ENCODE peak calls at places on chromosome 20, in four cellular contexts. One of them, this sample, is unnamed.

GRCh38 chr20:47963022-47963421 is 177.7 kb upstream of the SULF2 start:
- DNase-seq in HepG2: no peak
- DNase-seq in K562: no peak
- DNase-seq in GM12878: no peak
- DNase-seq in this sample: no peak

GRCh38 chr20:58709703-58710039 is 17.1 kb downstream of the NPEPL1 start:
- DNase-seq in GM12878: no peak
- DNase-seq in HepG2: no peak
- DNase-seq in K562: no peak
- DNase-seq in this sample: no peak

GRCh38 chr20:47360207-47360488 is 3.6 kb upstream of the ZMYND8 start:
- DNase-seq in K562: no peak
- DNase-seq in GM12878: no peak
- DNase-seq in HepG2: peak
- DNase-seq in this sample: no peak

GRCh38 chr20:46350201-46350985 is 42.1 kb upstream of the CDH22 start:
- DNase-seq in HepG2: no peak
- DNase-seq in K562: peak
- DNase-seq in GM12878: peak
- DNase-seq in this sample: no peak

GRCh38 chr20:7841967-7842301 is 98.3 kb downstream of the HAO1 start:
- DNase-seq in K562: no peak
- DNase-seq in HepG2: no peak
- DNase-seq in GM12878: no peak
- DNase-seq in this sample: no peak

GRCh38 chr20:45011108-45011526 is 44.8 kb downstream of the STK4 start:
- DNase-seq in GM12878: no peak
- DNase-seq in HepG2: peak
- DNase-seq in K562: peak
- DNase-seq in this sample: peak

GRCh38 chr20:427401-427800 is 19.3 kb downstream of the RBCK1 start:
- DNase-seq in HepG2: no peak
- DNase-seq in K562: no peak
- DNase-seq in GM12878: no peak
- DNase-seq in this sample: no peak

GRCh38 chr20:45576995-45577394 is 2.1 kb downstream of the WFDC8 start:
- DNase-seq in K562: no peak
- DNase-seq in HepG2: peak
- DNase-seq in GM12878: no peak
- DNase-seq in this sample: no peak

GRCh38 chr20:32828029-32828666 is 8.4 kb downstream of the MAPRE1 start:
- DNase-seq in K562: no peak
- DNase-seq in GM12878: no peak
- DNase-seq in HepG2: no peak
- DNase-seq in this sample: no peak

GRCh38 chr20:46993465-46994095 is 98.9 kb downstream of the EYA2 start:
- DNase-seq in HepG2: no peak
- DNase-seq in GM12878: no peak
- DNase-seq in K562: no peak
- DNase-seq in this sample: no peak

GRCh38 chr20:52889225-52889624 is 82.9 kb upstream of the TSHZ2 start:
- DNase-seq in HepG2: no peak
- DNase-seq in K562: no peak
- DNase-seq in GM12878: no peak
- DNase-seq in this sample: no peak

GRCh38 chr20:14191559-14191958 is 145.9 kb downstream of the FLRT3 start:
- DNase-seq in K562: no peak
- DNase-seq in HepG2: no peak
- DNase-seq in GM12878: no peak
- DNase-seq in this sample: no peak

GRCh38 chr20:18252597-18253451 is 35.5 kb upstream of the ZNF133 start:
- DNase-seq in HepG2: no peak
- DNase-seq in GM12878: no peak
- DNase-seq in K562: no peak
- DNase-seq in this sample: no peak

GRCh38 chr20:58714340-58714922 is 21.8 kb downstream of the NPEPL1 start:
- DNase-seq in GM12878: no peak
- DNase-seq in K562: no peak
- DNase-seq in HepG2: no peak
- DNase-seq in this sample: no peak

GRCh38 chr20:22905667-22906066 is 129.4 kb upstream of the SSTR4 start:
- DNase-seq in K562: no peak
- DNase-seq in GM12878: no peak
- DNase-seq in HepG2: no peak
- DNase-seq in this sample: no peak

GRCh38 chr20:39429716-39430115 is 467.6 kb downstream of the DHX35 start:
- DNase-seq in HepG2: peak
- DNase-seq in K562: no peak
- DNase-seq in GM12878: no peak
- DNase-seq in this sample: peak

GRCh38 chr20:37651932-37652331 is 41.9 kb upstream of the CTNNBL1 start:
- DNase-seq in K562: no peak
- DNase-seq in HepG2: peak
- DNase-seq in GM12878: no peak
- DNase-seq in this sample: peak

GRCh38 chr20:46914789-46915359 is 20.2 kb downstream of the EYA2 start:
- DNase-seq in HepG2: no peak
- DNase-seq in K562: no peak
- DNase-seq in GM12878: no peak
- DNase-seq in this sample: no peak

GRCh38 chr20:48604426-48604825 is 223.4 kb downstream of the PREX1 start:
- DNase-seq in K562: no peak
- DNase-seq in HepG2: no peak
- DNase-seq in GM12878: no peak
- DNase-seq in this sample: no peak

GRCh38 chr20:52379723-52380336 is 188.3 kb upstream of the ZFP64 start:
- DNase-seq in GM12878: no peak
- DNase-seq in HepG2: peak
- DNase-seq in K562: peak
- DNase-seq in this sample: peak

GRCh38 chr20:63240004-63240403 is 4.3 kb downstream of the BIRC7 start:
- DNase-seq in HepG2: no peak
- DNase-seq in K562: no peak
- DNase-seq in GM12878: no peak
- DNase-seq in this sample: no peak

GRCh38 chr20:54165803-54166202 is 8.0 kb downstream of the CYP24A1 start:
- DNase-seq in GM12878: no peak
- DNase-seq in K562: no peak
- DNase-seq in HepG2: no peak
- DNase-seq in this sample: no peak

GRCh38 chr20:5191829-5192569 is 65.2 kb downstream of the CDS2 start:
- DNase-seq in GM12878: peak
- DNase-seq in K562: peak
- DNase-seq in HepG2: peak
- DNase-seq in this sample: peak

DNA sequence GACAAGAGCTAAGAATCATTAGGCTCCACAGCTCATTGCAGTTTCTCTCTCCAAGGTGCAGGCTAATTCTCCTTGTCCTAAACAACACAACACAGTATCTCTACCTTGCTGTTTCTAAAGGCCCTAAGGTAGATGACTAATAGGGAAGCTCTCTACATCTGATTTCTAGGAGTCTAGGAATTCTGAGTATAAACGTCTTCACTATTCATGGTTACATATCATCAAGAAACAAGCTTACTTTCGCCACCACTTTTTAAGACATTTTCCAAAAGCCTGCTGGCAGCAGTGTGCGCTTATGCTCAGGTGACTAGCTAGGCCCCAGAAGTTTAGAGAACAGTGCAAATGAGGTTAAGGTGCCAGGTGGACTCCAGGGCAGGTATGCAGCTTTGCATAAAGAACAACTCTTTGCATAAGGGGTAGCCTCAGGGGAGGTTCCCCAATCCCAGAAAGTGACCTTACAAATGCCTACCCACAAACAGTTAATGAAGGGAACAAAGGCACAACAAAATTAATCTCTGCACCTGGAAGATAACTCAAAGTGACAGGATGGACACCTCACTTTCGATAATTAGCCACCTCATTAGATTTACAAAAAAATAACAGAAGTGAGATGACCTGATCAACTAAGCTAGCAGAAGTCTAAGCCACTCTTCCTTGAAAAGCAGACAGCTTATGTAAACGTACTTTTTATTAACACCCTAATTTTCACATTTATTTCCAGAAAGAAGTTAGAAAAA is 20.1 kb downstream of the B4GALT5 start:
- DNase-seq in K562: no peak
- DNase-seq in GM12878: no peak
- DNase-seq in HepG2: no peak
- DNase-seq in this sample: no peak
- TF ChIP-seq BHLHE40 in K562: no peak
- TF ChIP-seq BHLHE40 in GM12878: no peak
- TF ChIP-seq BHLHE40 in HepG2: no peak
- TF ChIP-seq BHLHE40 in this sample: no peak

GRCh38 chr20:21232546-21233280 is 70.4 kb upstream of the XRN2 start:
- DNase-seq in HepG2: no peak
- DNase-seq in K562: no peak
- DNase-seq in GM12878: no peak
- DNase-seq in this sample: no peak
- TF ChIP-seq SP1 in HepG2: no peak
- TF ChIP-seq SP1 in K562: no peak
- TF ChIP-seq SP1 in GM12878: no peak
- TF ChIP-seq SP1 in this sample: no peak

GRCh38 chr20:57471496-57472210 is 53.3 kb downstream of the CTCFL start:
- DNase-seq in HepG2: no peak
- DNase-seq in GM12878: no peak
- DNase-seq in K562: no peak
- DNase-seq in this sample: no peak
- TF ChIP-seq BHLHE40 in HepG2: no peak
- TF ChIP-seq BHLHE40 in GM12878: no peak
- TF ChIP-seq BHLHE40 in K562: no peak
- TF ChIP-seq BHLHE40 in this sample: no peak

GRCh38 chr20:25257130-25257529 is 9.2 kb downstream of the PYGB start:
- DNase-seq in HepG2: no peak
- DNase-seq in GM12878: no peak
- DNase-seq in K562: no peak
- DNase-seq in this sample: no peak
- TF ChIP-seq SP1 in HepG2: no peak
- TF ChIP-seq SP1 in GM12878: no peak
- TF ChIP-seq SP1 in K562: no peak
- TF ChIP-seq SP1 in this sample: no peak

GRCh38 chr20:62217913-62218773 is 1.9 kb downstream of the HRH3 start:
- DNase-seq in HepG2: no peak
- DNase-seq in K562: no peak
- DNase-seq in GM12878: no peak
- DNase-seq in this sample: no peak
- TF ChIP-seq BHLHE40 in HepG2: no peak
- TF ChIP-seq BHLHE40 in K562: no peak
- TF ChIP-seq BHLHE40 in GM12878: no peak
- TF ChIP-seq BHLHE40 in this sample: no peak

GRCh38 chr20:35093245-35093884 is 758 bp upstream of the TRPC4AP start:
- DNase-seq in GM12878: no peak
- DNase-seq in K562: no peak
- DNase-seq in HepG2: no peak
- DNase-seq in this sample: no peak
- TF ChIP-seq SP1 in GM12878: no peak
- TF ChIP-seq SP1 in K562: no peak
- TF ChIP-seq SP1 in HepG2: no peak
- TF ChIP-seq SP1 in this sample: no peak

GRCh38 chr20:51121901-51122412 is 99.0 kb upstream of the KCNG1 start:
- DNase-seq in K562: no peak
- DNase-seq in HepG2: no peak
- DNase-seq in GM12878: no peak
- DNase-seq in this sample: no peak

GRCh38 chr20:51119914-51120313 is 97.0 kb upstream of the KCNG1 start:
- DNase-seq in HepG2: no peak
- DNase-seq in GM12878: no peak
- DNase-seq in K562: no peak
- DNase-seq in this sample: no peak

GRCh38 chr20:51120438-51120837 is 97.5 kb upstream of the KCNG1 start:
- DNase-seq in K562: no peak
- DNase-seq in GM12878: no peak
- DNase-seq in HepG2: no peak
- DNase-seq in this sample: no peak

GRCh38 chr20:51122931-51123658 is 100.2 kb upstream of the KCNG1 start:
- DNase-seq in K562: no peak
- DNase-seq in HepG2: no peak
- DNase-seq in GM12878: no peak
- DNase-seq in this sample: no peak

GRCh38 chr20:51121272-51121671 is 98.4 kb upstream of the KCNG1 start:
- DNase-seq in HepG2: no peak
- DNase-seq in GM12878: no peak
- DNase-seq in K562: no peak
- DNase-seq in this sample: no peak
- TF ChIP-seq BHLHE40 in HepG2: no peak
- TF ChIP-seq BHLHE40 in GM12878: no peak
- TF ChIP-seq BHLHE40 in K562: no peak
- TF ChIP-seq BHLHE40 in this sample: no peak

GRCh38 chr20:19860742-19861141 is 102.7 kb downstream of the RIN2 start:
- DNase-seq in K562: no peak
- DNase-seq in GM12878: peak
- DNase-seq in HepG2: no peak
- DNase-seq in this sample: no peak
- TF ChIP-seq SP1 in K562: no peak
- TF ChIP-seq SP1 in GM12878: no peak
- TF ChIP-seq SP1 in HepG2: no peak
- TF ChIP-seq SP1 in this sample: no peak

GRCh38 chr20:10250902-10251301 is 32.3 kb downstream of the SNAP25 start:
- DNase-seq in GM12878: no peak
- DNase-seq in K562: no peak
- DNase-seq in HepG2: peak
- DNase-seq in this sample: no peak
- TF ChIP-seq BHLHE40 in GM12878: no peak
- TF ChIP-seq BHLHE40 in K562: no peak
- TF ChIP-seq BHLHE40 in HepG2: no peak
- TF ChIP-seq BHLHE40 in this sample: no peak